ENCODE peak calls at places on chromosomes 2 and 18, in nine cellular contexts. N, Z, M, F, I, W, Q, L and V are unnamed samples. For H3K9me3, the result is how much of the 10 kb centered on the place peaks cover.

GRCh38 chr18:2932247-2933181 is 80.4 kb downstream of the LPIN2 start:
- DNase-seq in F (no peak), L (no peak), I (no peak), M (peak), N (peak), W (peak), Q (no peak), Z (peak), V (no peak)

GRCh38 chr18:56065101-56065500 is 477.1 kb upstream of the TCF4 start:
- DNase-seq in I (no peak), L (no peak), Z (no peak), N (no peak), W (no peak), M (no peak), F (no peak), Q (no peak), V (no peak)

GRCh38 chr18:59005266-59005665 is 134.4 kb upstream of the SEC11C start:
- DNase-seq in I (no peak), F (peak), Q (peak), L (no peak), Z (peak), W (no peak), N (peak), M (no peak), V (peak)

GRCh38 chr2:231138699-231139098 is 13.9 kb upstream of the HTR2B start:
- DNase-seq in N (no peak), W (no peak), L (no peak), I (no peak), F (peak), Q (no peak), M (no peak), Z (peak), V (no peak)

GRCh38 chr18:57802166-57802868 is 798 bp downstream of the ATP8B1 start:
- DNase-seq in Z (no peak), W (no peak), I (no peak), Q (no peak), L (no peak), N (no peak), F (no peak), M (no peak), V (no peak)

GRCh38 chr2:144099746-144100438 is 420.0 kb downstream of the ZEB2 start:
- DNase-seq in F (no peak), Z (peak), W (no peak), L (no peak), I (no peak), M (no peak), Q (no peak), N (peak), V (no peak)

GRCh38 chr2:99802730-99803129 is 312.9 kb upstream of the REV1 start:
- DNase-seq in Z (no peak), M (no peak), L (no peak), W (no peak), N (no peak), Q (no peak), I (no peak), F (no peak), V (no peak)

GRCh38 chr2:37090019-37090477 is 5.7 kb downstream of the GPATCH11 start:
- DNase-seq in Q (no peak), Z (no peak), L (no peak), I (no peak), F (no peak), N (no peak), M (peak), W (no peak), V (no peak)

GRCh38 chr2:5695641-5696350 is 3.6 kb downstream of the SOX11 start:
- DNase-seq in W (no peak), M (no peak), N (no peak), I (no peak), Q (no peak), L (no peak), F (no peak), Z (peak), V (no peak)

GRCh38 chr2:152577611-152578010 is 139.7 kb downstream of the PRPF40A start:
- DNase-seq in Z (peak), I (no peak), W (no peak), N (no peak), F (no peak), Q (no peak), L (no peak), M (no peak), V (no peak)

GRCh38 chr2:10835052-10835970 is 22.7 kb upstream of the PDIA6 start:
- DNase-seq in Q (no peak), N (peak), Z (peak), L (peak), W (peak), I (peak), F (peak), M (no peak), V (no peak)

GRCh38 chr18:7946724-7947377 is 379.7 kb downstream of the PTPRM start:
- DNase-seq in Q (no peak), M (no peak), Z (peak), I (peak), F (peak), W (no peak), N (peak), L (no peak), V (no peak)

GRCh38 chr2:88350641-88351601 is 101.6 kb downstream of the FOXI3 start:
- DNase-seq in W (peak), L (no peak), M (no peak), N (peak), I (peak), Q (peak), F (peak), Z (peak), V (no peak)

GRCh38 chr18:54613174-54613573 is 22.1 kb downstream of the DYNAP start:
- DNase-seq in Z (no peak), I (no peak), N (no peak), M (no peak), Q (no peak), W (no peak), L (no peak), F (no peak), V (no peak)

GRCh38 chr18:65057439-65058083 is 693.3 kb upstream of the CDH7 start:
- DNase-seq in N (no peak), L (no peak), Z (no peak), W (no peak), Q (no peak), M (no peak), F (no peak), I (no peak), V (no peak)

GRCh38 chr18:478679-479078 is 21.8 kb downstream of the COLEC12 start:
- DNase-seq in L (no peak), Q (no peak), N (no peak), M (no peak), Z (peak), F (no peak), W (no peak), I (no peak), V (no peak)

GRCh38 chr2:97708608-97709007 is 4.8 kb upstream of the ZAP70 start:
- DNase-seq in Z (no peak), N (no peak), Q (no peak), F (no peak), I (peak), W (no peak), L (no peak), M (no peak), V (no peak)

GRCh38 chr2:132909427-132909826 is 239.4 kb upstream of the LYPD1 start:
- DNase-seq in Q (no peak), L (no peak), M (no peak), N (no peak), F (no peak), W (no peak), Z (peak), I (no peak), V (no peak)

GRCh38 chr2:201411421-201411820 is 39.8 kb downstream of the TRAK2 start:
- DNase-seq in F (no peak), W (no peak), L (no peak), I (no peak), M (no peak), Q (no peak), N (no peak), Z (peak), V (no peak)

GRCh38 chr2:142323206-142323605 is 192.4 kb upstream of the LRP1B start:
- DNase-seq in N (no peak), Q (no peak), Z (no peak), L (no peak), F (no peak), W (no peak), I (no peak), M (no peak), V (no peak)

GRCh38 chr2:16671760-16672159 is 6.1 kb upstream of the CYRIA start:
- DNase-seq in M (no peak), Q (no peak), F (no peak), W (no peak), L (no peak), I (no peak), N (no peak), Z (peak), V (no peak)

DNA sequence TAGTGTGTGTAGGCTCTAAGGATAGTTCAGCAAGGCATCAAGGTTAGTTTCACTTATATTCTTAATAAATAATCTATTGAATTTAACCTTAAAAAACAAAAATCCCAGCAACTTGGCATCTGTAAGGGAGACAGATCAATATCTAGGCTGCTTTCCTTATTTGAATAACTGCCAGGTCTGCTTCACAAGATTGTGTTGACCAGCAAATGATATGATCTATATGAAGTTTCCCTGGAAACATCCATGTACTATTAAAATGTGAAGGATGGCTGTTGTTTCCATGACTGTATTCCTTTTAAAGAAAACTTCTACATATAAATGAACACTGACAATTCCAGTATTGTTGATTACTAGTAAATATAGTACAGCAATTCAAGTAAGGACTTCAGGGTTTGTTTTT is 109.4 kb downstream of the SPTBN1 start:
- DNase-seq in N (no peak), L (no peak), Z (no peak), I (no peak), W (no peak), Q (no peak), M (no peak), F (no peak), V (no peak)
- TF ChIP-seq POLR2A in N (no peak), L (no peak), Z (no peak), I (no peak), W (no peak), Q (no peak), M (no peak), F (no peak), V (no peak)

DNA sequence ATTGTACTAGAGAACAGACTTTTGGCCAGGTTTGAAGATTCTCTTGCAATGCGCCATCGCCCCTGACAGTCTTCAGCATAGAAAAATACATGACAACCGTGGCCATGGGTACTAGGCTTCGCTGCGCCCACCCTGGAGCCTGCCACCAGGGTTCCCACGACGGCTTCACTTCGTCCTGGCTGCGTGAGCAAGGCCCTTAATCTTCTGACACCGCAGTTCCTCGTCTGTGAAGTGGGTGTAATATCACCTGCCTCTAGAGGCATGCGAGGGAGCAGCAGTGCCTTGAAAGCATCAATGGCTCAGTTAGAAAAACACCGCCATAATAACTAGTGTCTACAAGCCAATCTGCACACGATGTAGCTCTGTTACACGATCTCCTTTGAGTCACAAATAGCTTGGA is 175.2 kb upstream of the HS6ST1 start:
- DNase-seq in M (no peak), L (no peak), W (no peak), N (no peak), Q (no peak), Z (no peak), I (no peak), F (peak), V (no peak)
- H3K4me3 ChIP-seq in M (no peak), L (no peak), W (no peak), N (no peak), Q (no peak), Z (no peak), I (no peak), F (no peak), V (no peak)

DNA sequence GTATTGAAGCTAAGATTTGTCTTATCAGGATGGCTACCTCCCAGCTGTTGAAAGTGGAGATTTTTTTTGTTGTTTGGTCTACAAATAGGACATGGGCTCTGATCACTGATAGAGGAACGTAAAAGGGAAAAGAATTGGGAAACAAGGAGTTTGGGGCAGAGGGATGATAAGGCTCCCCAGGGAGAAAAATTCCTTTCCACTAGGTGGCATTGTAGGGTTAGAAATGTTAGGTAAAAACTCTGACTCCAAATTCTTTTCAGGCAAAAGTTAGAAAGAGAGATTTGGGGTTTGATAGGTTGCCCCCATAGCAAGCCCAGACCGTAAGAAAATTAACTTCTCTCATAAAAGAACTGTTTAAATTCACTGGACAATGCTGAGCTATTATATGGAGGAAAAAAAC is 19.8 kb downstream of the CMPK2 start:
- DNase-seq in W (no peak), F (no peak), I (no peak), Q (no peak), L (no peak), N (no peak), Z (no peak), M (no peak), V (no peak)
- H3K9me3 ChIP-seq in W (under half), F (half or more), I (half or more), Q (half or more), L (half or more), N (under half), Z (under half), M (under half), V (half or more)

GRCh38 chr2:240774856-240775255 is 45.2 kb downstream of the KIF1A start:
- DNase-seq in N (no peak), L (no peak), I (no peak), M (no peak), Q (no peak), F (no peak), W (no peak), Z (no peak), V (no peak)

GRCh38 chr2:240777416-240778212 is 42.4 kb downstream of the KIF1A start:
- DNase-seq in M (no peak), Z (no peak), W (no peak), I (no peak), N (no peak), L (no peak), F (no peak), Q (no peak), V (no peak)

GRCh38 chr2:240780023-240780831 is 39.8 kb downstream of the KIF1A start:
- DNase-seq in N (no peak), F (no peak), M (no peak), W (no peak), L (no peak), I (no peak), Q (no peak), Z (no peak), V (no peak)

GRCh38 chr2:240778426-240778825 is 41.6 kb downstream of the KIF1A start:
- DNase-seq in Z (no peak), L (no peak), W (no peak), N (no peak), M (no peak), F (no peak), Q (no peak), I (no peak), V (no peak)

GRCh38 chr2:240775911-240776310 is 44.1 kb downstream of the KIF1A start:
- DNase-seq in W (no peak), Z (no peak), L (no peak), I (no peak), M (no peak), F (peak), N (no peak), Q (no peak), V (no peak)
- TF ChIP-seq POLR2A in W (no peak), Z (no peak), L (no peak), I (no peak), M (no peak), F (no peak), N (no peak), Q (no peak), V (no peak)

GRCh38 chr2:72719416-72719815 is 106.4 kb downstream of the EXOC6B start:
- DNase-seq in L (no peak), W (no peak), M (no peak), I (no peak), Q (no peak), Z (peak), N (no peak), F (no peak), V (no peak)
- H3K4me3 ChIP-seq in L (no peak), W (no peak), M (no peak), I (no peak), Q (no peak), Z (no peak), N (no peak), F (no peak), V (no peak)

GRCh38 chr2:229230911-229231310 is 40.2 kb downstream of the PID1 start:
- DNase-seq in Q (no peak), Z (no peak), N (no peak), I (no peak), M (no peak), W (no peak), F (no peak), L (no peak), V (peak)
- H3K9me3 ChIP-seq in Q (under half), Z (under half), N (under half), I (under half), M (under half), W (under half), F (under half), L (under half), V (under half)